ENCODE peak calls at places on chromosome 1, in five cellular contexts. O is adrenal gland, G is left ventricle myocardium inferior, P is keratinocyte, I is cardiac muscle cell. E is an unnamed sample.

GRCh38 chr1:230909974-230910754 is 41.8 kb upstream of the C1orf198 start:
- DNase-seq in O (no peak), G (peak), P (no peak), I (no peak), E (no peak)

GRCh38 chr1:172766462-172766861 is 107.6 kb downstream of the FASLG start:
- DNase-seq in O (no peak), G (no peak), P (no peak), I (no peak), E (no peak)

GRCh38 chr1:55580845-55581332 is 365.7 kb upstream of the USP24 start:
- DNase-seq in O (no peak), G (no peak), P (peak), I (no peak), E (no peak)

GRCh38 chr1:178075323-178075722 is 18.6 kb upstream of the RASAL2 start:
- DNase-seq in O (no peak), G (no peak), P (no peak), I (no peak), E (no peak)

GRCh38 chr1:218361298-218362065 is 16.3 kb downstream of the TGFB2 start:
- DNase-seq in O (no peak), G (no peak), P (no peak), I (peak), E (no peak)

GRCh38 chr1:176471338-176472121 is 8.6 kb downstream of the PAPPA2 start:
- DNase-seq in O (no peak), G (no peak), P (no peak), I (no peak), E (no peak)

GRCh38 chr1:35442737-35443136 is 114.5 kb downstream of the KIAA0319L start:
- DNase-seq in O (no peak), G (no peak), P (no peak), I (no peak), E (no peak)

GRCh38 chr1:226678701-226679100 is 60.4 kb downstream of the ITPKB start:
- DNase-seq in O (no peak), G (no peak), P (no peak), I (no peak), E (no peak)

GRCh38 chr1:37697090-37697489 is 4.8 kb downstream of the CDCA8 start:
- DNase-seq in O (no peak), G (no peak), P (no peak), I (no peak), E (no peak)

GRCh38 chr1:61921435-61921834 is 179.2 kb downstream of the PATJ start:
- DNase-seq in O (no peak), G (no peak), P (no peak), I (no peak), E (no peak)

DNA sequence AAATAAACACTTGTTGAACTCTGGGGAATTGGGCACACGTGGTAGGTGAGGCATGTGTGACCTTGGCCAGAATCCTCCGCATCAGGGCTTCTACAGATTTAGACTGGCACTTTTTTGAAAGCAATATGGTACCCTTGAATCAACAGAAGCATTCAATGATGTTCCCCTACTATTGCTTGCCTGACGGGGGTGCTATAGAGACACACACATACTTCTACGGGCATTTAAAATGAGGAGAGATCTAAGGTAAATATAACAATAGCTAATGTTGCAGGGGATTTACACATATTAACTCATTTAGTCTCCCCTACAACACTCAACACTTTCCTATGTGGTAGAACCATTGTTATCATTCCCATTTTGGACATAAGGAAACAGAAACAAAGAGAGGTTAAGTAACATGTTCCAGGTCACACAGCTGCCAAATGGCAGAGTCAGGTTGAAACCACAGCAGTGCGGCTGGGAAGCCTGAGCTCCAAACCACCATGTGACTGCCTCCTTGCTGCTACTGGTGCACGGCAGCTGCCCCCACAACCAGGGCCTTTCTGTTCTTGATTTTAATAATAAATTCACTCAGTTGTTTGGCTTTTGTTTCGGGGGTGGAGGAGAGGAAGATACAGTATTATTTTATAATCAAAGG is 147.4 kb downstream of the ZNF281 start:
- DNase-seq in O (no peak), G (no peak), P (no peak), I (no peak), E (no peak)
- TF ChIP-seq CTCF in O (no peak), G (no peak), P (no peak), I (no peak), E (no peak)

GRCh38 chr1:216757110-216757509 is 33.9 kb upstream of the ESRRG start:
- DNase-seq in O (no peak), G (no peak), P (no peak), I (no peak), E (no peak)
- H3K4me3 ChIP-seq in O (no peak), G (no peak), P (no peak), I (no peak), E (no peak)

DNA sequence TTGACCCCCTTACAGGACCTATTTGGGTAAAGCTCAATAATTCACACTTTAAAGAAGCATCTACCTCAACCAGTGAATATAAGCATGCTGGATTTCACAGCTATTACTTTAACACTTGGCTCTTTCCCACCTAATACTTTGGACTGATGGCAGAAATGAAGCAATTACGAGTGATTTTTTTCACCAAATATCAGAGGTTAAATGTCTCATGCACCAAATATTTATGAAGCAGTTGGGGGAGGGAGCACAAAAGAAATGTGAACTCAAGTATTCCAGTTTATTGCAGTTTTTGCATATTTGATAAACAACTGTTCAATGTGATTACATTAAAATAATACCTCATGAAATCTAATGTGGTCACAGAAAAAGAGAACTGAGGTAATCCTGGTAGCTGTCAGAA is 223.6 kb downstream of the LRRC7 start:
- DNase-seq in O (no peak), G (no peak), P (no peak), I (no peak), E (no peak)
- H3K27ac ChIP-seq in O (no peak), G (no peak), P (no peak), I (no peak), E (no peak)

GRCh38 chr1:185695299-185695698 is 38.9 kb upstream of the HMCN1 start:
- DNase-seq in O (no peak), G (no peak), P (no peak), I (no peak), E (no peak)
- TF ChIP-seq CTCF in O (peak), G (no peak), P (no peak), I (no peak), E (no peak)

GRCh38 chr1:154607084-154607747 is 770 bp downstream of the ADAR start:
- DNase-seq in O (no peak), G (no peak), P (no peak), I (no peak), E (peak)

GRCh38 chr1:154607748-154608521 is at the start of gene ADAR:
- DNase-seq in O (peak), G (peak), P (peak), I (peak), E (peak)

GRCh38 chr1:154611150-154611865 is 3.3 kb upstream of the ADAR start:
- DNase-seq in O (no peak), G (no peak), P (no peak), I (no peak), E (no peak)

GRCh38 chr1:154608522-154609294 is 722 bp upstream of the ADAR start:
- DNase-seq in O (peak), G (peak), P (no peak), I (peak), E (peak)

DNA sequence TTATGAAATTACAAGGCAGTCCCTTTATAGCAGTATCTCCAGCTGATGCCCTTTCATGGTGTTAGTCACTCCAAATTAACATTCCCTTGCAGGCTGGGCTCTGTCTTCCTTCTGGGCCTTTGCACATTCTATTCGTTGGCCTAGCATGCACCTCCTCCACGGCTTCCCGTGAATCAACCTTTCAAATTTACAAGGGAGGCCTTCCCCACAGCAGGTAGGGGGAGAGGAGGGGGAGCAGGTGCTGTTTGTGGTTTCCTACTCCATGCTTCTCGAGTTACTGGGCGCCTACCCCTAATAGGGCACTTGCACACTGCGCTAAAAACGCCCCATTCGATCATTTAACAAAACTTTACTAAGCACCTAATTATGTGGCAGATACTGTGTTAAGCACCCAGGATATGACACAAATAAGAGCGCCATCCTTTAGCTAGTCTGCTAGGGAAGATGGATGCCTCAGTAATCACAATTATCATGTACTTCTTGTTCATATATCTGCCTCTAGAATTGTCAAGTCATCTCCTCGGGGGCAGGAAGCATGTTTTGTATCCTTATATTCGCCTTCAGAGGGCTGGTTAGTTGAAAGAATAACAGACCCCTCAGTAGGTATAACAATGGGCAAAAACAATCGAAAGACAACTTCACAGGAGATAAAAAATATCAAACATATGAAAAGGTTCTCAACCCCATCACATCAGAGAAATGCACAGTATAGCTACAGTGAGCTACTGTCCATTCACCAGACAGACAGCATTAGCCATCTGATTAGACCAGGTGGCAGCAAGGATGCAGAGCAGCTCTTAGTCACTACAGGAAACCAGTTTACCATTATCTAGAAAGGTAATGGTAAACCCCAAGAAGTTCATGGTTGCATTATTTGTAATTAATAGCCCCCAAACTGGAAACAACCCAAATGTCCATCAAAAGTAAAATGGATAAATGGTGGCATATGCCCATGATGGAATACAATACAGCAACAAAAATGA is 1.7 kb upstream of the ADAR start:
- DNase-seq in O (no peak), G (no peak), P (peak), I (no peak), E (no peak)
- H3K4me3 ChIP-seq in O (no peak), G (no peak), P (no peak), I (no peak), E (no peak)

GRCh38 chr1:32953495-32953894 is 11.1 kb downstream of the RNF19B start:
- DNase-seq in O (no peak), G (no peak), P (no peak), I (no peak), E (no peak)
- H3K27ac ChIP-seq in O (no peak), G (no peak), P (peak), I (no peak), E (no peak)

DNA sequence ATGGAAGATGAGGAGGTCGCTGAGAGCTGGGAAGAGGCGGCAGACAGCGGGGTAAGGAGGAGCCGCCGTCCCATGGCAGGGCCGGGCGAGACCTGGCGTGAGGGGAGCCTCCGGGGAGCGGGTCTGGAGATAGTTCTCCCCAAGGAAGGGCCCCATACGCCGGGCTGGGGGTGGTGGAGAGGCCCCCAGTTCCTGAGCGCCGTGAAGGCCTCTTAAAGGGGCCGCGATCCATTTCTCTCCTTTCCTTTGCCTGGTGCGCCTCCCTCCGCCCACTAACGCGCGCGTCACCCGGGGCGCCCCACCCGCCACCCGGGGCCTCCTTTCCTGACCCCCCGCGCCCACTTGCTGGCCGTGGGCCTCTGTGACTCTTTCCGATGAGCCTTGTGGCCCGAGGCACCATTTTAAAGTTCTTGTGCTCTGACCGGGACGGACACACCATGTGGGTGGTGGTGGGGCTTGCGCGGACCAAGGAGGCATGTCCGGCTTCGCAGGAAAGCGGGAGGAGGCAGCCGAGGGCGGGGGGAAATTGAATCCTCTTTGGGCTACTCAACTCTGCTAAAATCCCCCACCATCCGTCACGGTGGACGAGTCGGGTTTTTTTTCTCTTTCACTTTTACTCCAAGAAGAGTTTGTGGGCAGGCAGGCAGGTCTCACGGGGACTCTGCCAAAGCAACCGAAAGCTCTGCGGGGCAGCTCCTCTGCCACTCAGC is 371 bp downstream of the SZRD1 start:
- DNase-seq in O (peak), G (peak), P (peak), I (peak), E (peak)
- TF ChIP-seq CTCF in O (no peak), G (no peak), P (no peak), I (no peak), E (no peak)

E was measured in coronary artery.